ENCODE peak calls at places on chromosome 11, in five cellular contexts. V is suprapubic skin, X is esophagus squamous epithelium, L is GM12891, G is transverse colon. T is an unnamed sample.

GRCh38 chr11:64456509-64457320 is 97.8 kb downstream of the RPS6KA4 start:
- DNase-seq in V (no peak), X (no peak), L (no peak), G (no peak), T (no peak)

GRCh38 chr11:71447791-71448256 is 369 bp downstream of the DHCR7 start:
- DNase-seq in V (no peak), X (no peak), L (no peak), G (peak), T (no peak)

GRCh38 chr11:17479284-17480214 is 2.9 kb upstream of the ABCC8 start:
- DNase-seq in V (no peak), X (no peak), L (no peak), G (peak), T (peak)

GRCh38 chr11:131776211-131776610 is 405.8 kb downstream of the NTM start:
- DNase-seq in V (no peak), X (no peak), L (no peak), G (no peak), T (no peak)

GRCh38 chr11:125069796-125070195 is 6.7 kb downstream of the SLC37A2 start:
- DNase-seq in V (no peak), X (no peak), L (no peak), G (no peak), T (no peak)

GRCh38 chr11:119584193-119585037 is 144.6 kb downstream of the NECTIN1 start:
- DNase-seq in V (peak), X (no peak), L (peak), G (no peak), T (peak)

GRCh38 chr11:111797145-111797581 is 31.0 kb upstream of the PPP2R1B start:
- DNase-seq in V (no peak), X (no peak), L (no peak), G (peak), T (no peak)

GRCh38 chr11:107017104-107017432 is 1.2 kb downstream of the GUCY1A2 start:
- DNase-seq in V (no peak), X (no peak), L (no peak), G (no peak), T (no peak)

GRCh38 chr11:63017306-63017974 is 1.8 kb upstream of the SLC22A8 start:
- DNase-seq in V (no peak), X (no peak), L (no peak), G (no peak), T (peak)

GRCh38 chr11:116563713-116564050 is 209.1 kb downstream of the BUD13 start:
- DNase-seq in V (no peak), X (no peak), L (no peak), G (no peak), T (no peak)

GRCh38 chr11:65421204-65422103 is 1.1 kb upstream of the NEAT1 start:
- DNase-seq in V (peak), X (peak), L (no peak), G (peak), T (peak)

GRCh38 chr11:16239130-16240105 is 116.9 kb downstream of the SOX6 start:
- DNase-seq in V (no peak), X (no peak), L (no peak), G (no peak), T (no peak)

GRCh38 chr11:2401436-2401984 is 960 bp downstream of the TSSC4 start:
- DNase-seq in V (no peak), X (no peak), L (no peak), G (no peak), T (no peak)

GRCh38 chr11:94558468-94558867 is 8.7 kb upstream of the PIWIL4 start:
- DNase-seq in V (no peak), X (no peak), L (no peak), G (no peak), T (no peak)

GRCh38 chr11:6576471-6577373 is 26.7 kb downstream of the RRP8 start:
- DNase-seq in V (no peak), X (no peak), L (no peak), G (no peak), T (no peak)

GRCh38 chr11:5507586-5508305 is 2.0 kb downstream of the UBQLN3 start:
- DNase-seq in V (no peak), X (no peak), L (no peak), G (no peak), T (no peak)

GRCh38 chr11:110713469-110713776 is 1.2 kb upstream of the ARHGAP20 start:
- DNase-seq in V (no peak), X (no peak), L (no peak), G (no peak), T (no peak)

GRCh38 chr11:133894956-133895549 is 49.7 kb upstream of the SPATA19 start:
- DNase-seq in V (peak), X (no peak), L (no peak), G (no peak), T (no peak)

GRCh38 chr11:123576501-123576900 is 77.9 kb downstream of the SCN3B start:
- DNase-seq in V (no peak), X (no peak), L (no peak), G (no peak), T (no peak)

GRCh38 chr11:16191212-16191851 is 165.0 kb downstream of the SOX6 start:
- DNase-seq in V (no peak), X (no peak), L (no peak), G (peak), T (no peak)

GRCh38 chr11:111447931-111448330 is 64.3 kb downstream of the BTG4 start:
- DNase-seq in V (no peak), X (no peak), L (no peak), G (no peak), T (no peak)

GRCh38 chr11:112174789-112175595 is at the start of gene BCO2:
- DNase-seq in V (peak), X (no peak), L (no peak), G (peak), T (peak)

GRCh38 chr11:66477256-66478201 is 2.7 kb upstream of the DPP3 start:
- DNase-seq in V (no peak), X (no peak), L (no peak), G (no peak), T (no peak)

GRCh38 chr11:69425444-69425843 is 56.0 kb upstream of the LINC01488 start:
- DNase-seq in V (no peak), X (no peak), L (no peak), G (no peak), T (no peak)

GRCh38 chr11:68012044-68012842 is 2.1 kb downstream of the ALDH3B1 start:
- DNase-seq in V (peak), X (no peak), L (no peak), G (no peak), T (no peak)

GRCh38 chr11:82775736-82776346 is 42.2 kb upstream of the FAM181B start:
- DNase-seq in V (no peak), X (no peak), L (peak), G (peak), T (peak)

GRCh38 chr11:134893810-134894685 is 482.0 kb upstream of the B3GAT1 start:
- DNase-seq in V (no peak), X (no peak), L (no peak), G (no peak), T (no peak)

GRCh38 chr11:31798057-31799035 is 12.8 kb downstream of the PAX6 start:
- DNase-seq in V (no peak), X (no peak), L (no peak), G (no peak), T (no peak)

GRCh38 chr11:295351-296205 is 3.7 kb downstream of the IFITM5 start:
- DNase-seq in V (peak), X (no peak), L (no peak), G (no peak), T (no peak)

GRCh38 chr11:2151500-2152257 is 9.3 kb downstream of the INS start:
- DNase-seq in V (peak), X (no peak), L (peak), G (peak), T (peak)

GRCh38 chr11:44057340-44057739 is 8.7 kb upstream of the ACCS start:
- DNase-seq in V (no peak), X (no peak), L (no peak), G (no peak), T (no peak)

GRCh38 chr11:9001736-9002135 is 2.1 kb downstream of the NRIP3 start:
- DNase-seq in V (no peak), X (no peak), L (no peak), G (no peak), T (peak)

GRCh38 chr11:1076061-1076665 is 1.5 kb downstream of the MUC2 start:
- DNase-seq in V (no peak), X (no peak), L (no peak), G (no peak), T (no peak)

GRCh38 chr11:40294343-40294723 is 1165.1 kb downstream of the LRRC4C start:
- DNase-seq in V (no peak), X (no peak), L (no peak), G (no peak), T (no peak)

GRCh38 chr11:77345621-77346020 is 44.1 kb upstream of the GDPD4 start:
- DNase-seq in V (no peak), X (no peak), L (no peak), G (no peak), T (no peak)

GRCh38 chr11:109733245-109733644 is 311.3 kb downstream of the C11orf87 start:
- DNase-seq in V (no peak), X (no peak), L (no peak), G (no peak), T (no peak)

GRCh38 chr11:116513894-116514293 is 258.9 kb downstream of the BUD13 start:
- DNase-seq in V (no peak), X (no peak), L (peak), G (peak), T (no peak)

GRCh38 chr11:32892355-32893090 is at the start of gene QSER1:
- DNase-seq in V (peak), X (no peak), L (peak), G (peak), T (peak)

GRCh38 chr11:32893091-32893946 is 708 bp downstream of the QSER1 start:
- DNase-seq in V (peak), X (no peak), L (peak), G (peak), T (peak)

GRCh38 chr11:32895471-32895870 is 2.9 kb downstream of the QSER1 start:
- DNase-seq in V (no peak), X (no peak), L (no peak), G (no peak), T (no peak)

GRCh38 chr11:32891657-32892354 is 805 bp upstream of the QSER1 start:
- DNase-seq in V (no peak), X (no peak), L (no peak), G (no peak), T (no peak)

GRCh38 chr11:32893947-32894827 is 1.6 kb downstream of the QSER1 start:
- DNase-seq in V (no peak), X (no peak), L (no peak), G (peak), T (peak)
- TF ChIP-seq POLR2A in V (no peak), X (no peak), L (no peak), G (peak), T (peak)

GRCh38 chr11:72786305-72787261 is 7.3 kb downstream of the STARD10 start:
- DNase-seq in V (no peak), X (no peak), L (no peak), G (peak), T (no peak)
- TF ChIP-seq POLR2A in V (no peak), X (no peak), L (no peak), G (peak), T (no peak)

GRCh38 chr11:126416542-126417090 is 61.1 kb downstream of the ST3GAL4 start:
- DNase-seq in V (peak), X (peak), L (peak), G (peak), T (no peak)
- TF ChIP-seq POLR2A in V (no peak), X (no peak), L (no peak), G (peak), T (no peak)

DNA sequence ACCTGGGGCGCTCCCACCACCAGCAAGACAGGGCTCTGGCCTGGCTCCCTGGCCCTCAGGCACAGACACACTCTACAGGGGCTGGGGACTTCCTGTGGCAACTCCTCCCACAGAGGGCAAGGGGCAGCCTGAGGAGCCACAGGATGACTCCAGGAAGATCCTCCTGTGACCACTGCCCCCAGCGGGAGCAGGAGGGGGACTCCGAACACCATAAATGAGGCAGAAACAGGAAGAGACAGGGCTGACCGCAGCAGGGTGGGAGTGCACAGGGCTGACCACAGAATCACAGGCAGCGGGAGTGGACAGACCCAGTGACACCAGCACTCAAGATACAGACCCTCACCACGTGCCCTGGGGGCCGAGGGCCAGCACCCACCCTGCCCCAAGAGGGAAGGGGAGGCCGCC is 10.8 kb downstream of the ARAP1 start:
- DNase-seq in V (no peak), X (no peak), L (no peak), G (peak), T (no peak)
- TF ChIP-seq POLR2A in V (no peak), X (no peak), L (no peak), G (no peak), T (no peak)

GRCh38 chr11:78417888-78418583 is 416 bp upstream of the GAB2 start:
- DNase-seq in V (peak), X (peak), L (peak), G (peak), T (peak)
- TF ChIP-seq POLR2A in V (peak), X (no peak), L (no peak), G (peak), T (peak)